ENCODE peak calls at places on chromosome 13, in nine cellular contexts. Z is left colon; B is activated naive CD4-positive, alpha-beta T cell treated with Interleukin-2 at 50 U/mL for 16 hours; E is psoas muscle; F is activated CD4-positive, alpha-beta memory T cell treated with anti-CD3 and anti-CD28 coated beads, Interleukin-2, amount 10 ng/mL, durations not matched to agents 7 days and 5 days; L is stimulated activated CD8-positive, alpha-beta memory T cell treated with anti-CD3 and anti-CD28 coated beads, Interleukin-2, amount 100 ng/mL, for 1 hour; R is astrocyte of the cerebellum; H is mucosa of descending colon; G is GM06990. D is an unnamed sample.

GRCh38 chr13:60226507-60226906 is 62.8 kb upstream of the DIAPH3 start:
- DNase-seq in Z (peak; percentile 15), B (no peak), E (no peak), F (no peak), L (no peak), R (no peak), H (no peak), G (no peak), D (peak; percentile 48)

GRCh38 chr13:21318891-21319532 is 140.1 kb downstream of the ZDHHC20 start:
- DNase-seq in Z (no peak), B (no peak), E (no peak), F (no peak), L (no peak), R (no peak), H (no peak), G (no peak), D (no peak)

GRCh38 chr13:88005188-88005587 is 334.0 kb downstream of the SLITRK5 start:
- DNase-seq in Z (no peak), B (no peak), E (no peak), F (no peak), L (no peak), R (no peak), H (no peak), G (no peak), D (no peak)

GRCh38 chr13:114132419-114133121 is at the start of gene RASA3:
- DNase-seq in Z (peak; percentile 80), B (peak; percentile 65), E (peak; percentile 85), F (peak; percentile 67), L (peak; percentile 40), R (peak; percentile 51), H (peak; percentile 86), G (peak; percentile 90), D (peak; percentile 84)

GRCh38 chr13:44293908-44294735 is 79.5 kb upstream of the SERP2 start:
- DNase-seq in Z (no peak), B (no peak), E (no peak), F (no peak), L (no peak), R (no peak), H (no peak), G (no peak), D (peak; percentile 64)

GRCh38 chr13:25085125-25085742 is 10.7 kb upstream of the PABPC3 start:
- DNase-seq in Z (peak; percentile 15), B (no peak), E (no peak), F (no peak), L (no peak), R (peak; percentile 9), H (no peak), G (no peak), D (peak; percentile 49)

GRCh38 chr13:52600666-52601065 is 41.6 kb upstream of the HNRNPA1L2 start:
- DNase-seq in Z (no peak), B (no peak), E (no peak), F (no peak), L (no peak), R (no peak), H (no peak), G (no peak), D (peak; percentile 7)

GRCh38 chr13:51806571-51806970 is 2.6 kb upstream of the DHRS12 start:
- DNase-seq in Z (no peak), B (no peak), E (no peak), F (no peak), L (no peak), R (no peak), H (no peak), G (no peak), D (peak; percentile 42)

GRCh38 chr13:77381059-77381458 is 54.2 kb upstream of the MYCBP2 start:
- DNase-seq in Z (no peak), B (no peak), E (no peak), F (no peak), L (no peak), R (no peak), H (no peak), G (no peak), D (no peak)

GRCh38 chr13:52837850-52838249 is 10.6 kb downstream of the PCDH8 start:
- DNase-seq in Z (no peak), B (no peak), E (no peak), F (no peak), L (no peak), R (no peak), H (no peak), G (no peak), D (no peak)

GRCh38 chr13:27795718-27796019 is 3.4 kb downstream of the GSX1 start:
- DNase-seq in Z (no peak), B (no peak), E (no peak), F (no peak), L (no peak), R (no peak), H (no peak), G (no peak), D (no peak)

GRCh38 chr13:97348569-97349100 is 85.3 kb upstream of the RAP2A start:
- DNase-seq in Z (no peak), B (no peak), E (no peak), F (no peak), L (no peak), R (no peak), H (no peak), G (no peak), D (no peak)

GRCh38 chr13:107133950-107134349 is 566.0 kb upstream of the ARGLU1 start:
- DNase-seq in Z (no peak), B (no peak), E (no peak), F (no peak), L (no peak), R (no peak), H (no peak), G (no peak), D (no peak)

GRCh38 chr13:106859505-106859904 is 291.6 kb upstream of the ARGLU1 start:
- DNase-seq in Z (no peak), B (no peak), E (no peak), F (no peak), L (no peak), R (no peak), H (no peak), G (no peak), D (no peak)

GRCh38 chr13:30053904-30054303 is 203.5 kb upstream of the UBL3 start:
- DNase-seq in Z (no peak), B (no peak), E (no peak), F (no peak), L (no peak), R (no peak), H (no peak), G (no peak), D (no peak)

GRCh38 chr13:26934096-26934495 is 173.5 kb upstream of the GPR12 start:
- DNase-seq in Z (no peak), B (no peak), E (no peak), F (no peak), L (no peak), R (no peak), H (no peak), G (no peak), D (no peak)

GRCh38 chr13:72507394-72508199 is 219.8 kb downstream of the MZT1 start:
- DNase-seq in Z (no peak), B (no peak), E (no peak), F (no peak), L (no peak), R (no peak), H (no peak), G (no peak), D (peak; percentile 14)

GRCh38 chr13:97142452-97142851 is 79.7 kb upstream of the MBNL2 start:
- DNase-seq in Z (peak; percentile 76), B (no peak), E (peak; percentile 27), F (no peak), L (no peak), R (no peak), H (peak; percentile 75), G (no peak), D (peak; percentile 40)

GRCh38 chr13:111873676-111874178 is 193.2 kb upstream of the SOX1 start:
- DNase-seq in Z (no peak), B (no peak), E (no peak), F (no peak), L (no peak), R (no peak), H (no peak), G (no peak), D (no peak)

GRCh38 chr13:106186366-106187030 is 349.0 kb downstream of the EFNB2 start:
- DNase-seq in Z (no peak), B (no peak), E (no peak), F (no peak), L (no peak), R (peak; percentile 50), H (no peak), G (no peak), D (peak; percentile 25)

GRCh38 chr13:40682449-40683240 is 16.2 kb upstream of the FOXO1 start:
- DNase-seq in Z (no peak), B (no peak), E (no peak), F (no peak), L (no peak), R (no peak), H (no peak), G (no peak), D (no peak)

GRCh38 chr13:21542563-21542962 is 61.4 kb downstream of the MICU2 start:
- DNase-seq in Z (no peak), B (no peak), E (no peak), F (no peak), L (no peak), R (no peak), H (no peak), G (no peak), D (no peak)

GRCh38 chr13:96958286-96958891 is 35.9 kb downstream of the OXGR1 start:
- DNase-seq in Z (no peak), B (no peak), E (no peak), F (no peak), L (no peak), R (peak; percentile 23), H (no peak), G (no peak), D (peak; percentile 59)

GRCh38 chr13:36918246-36919060 is 1.6 kb downstream of the SMAD9 start:
- DNase-seq in Z (no peak), B (no peak), E (no peak), F (no peak), L (no peak), R (peak; percentile 19), H (no peak), G (no peak), D (peak; percentile 17)

GRCh38 chr13:40798380-40798779 is 9.0 kb downstream of the SLC25A15 start:
- DNase-seq in Z (no peak), B (no peak), E (no peak), F (peak; percentile 20), L (no peak), R (no peak), H (no peak), G (no peak), D (no peak)

GRCh38 chr13:46992383-46992952 is 95.6 kb upstream of the HTR2A start:
- DNase-seq in Z (no peak), B (no peak), E (no peak), F (no peak), L (no peak), R (no peak), H (no peak), G (no peak), D (peak; percentile 46)

GRCh38 chr13:24353736-24354135 is 44.4 kb downstream of the C1QTNF9 start:
- DNase-seq in Z (no peak), B (no peak), E (no peak), F (no peak), L (no peak), R (no peak), H (no peak), G (no peak), D (no peak)

GRCh38 chr13:98285852-98286594 is 109.0 kb upstream of the RNF113B start:
- DNase-seq in Z (no peak), B (no peak), E (no peak), F (no peak), L (no peak), R (no peak), H (no peak), G (no peak), D (no peak)

GRCh38 chr13:98033277-98034247 is 80.1 kb downstream of the IPO5 start:
- DNase-seq in Z (no peak), B (no peak), E (no peak), F (no peak), L (no peak), R (peak; percentile 50), H (no peak), G (no peak), D (peak; percentile 69)

GRCh38 chr13:48233886-48234488 is 981 bp downstream of the ITM2B start:
- DNase-seq in Z (no peak), B (no peak), E (no peak), F (no peak), L (no peak), R (peak; percentile 49), H (no peak), G (no peak), D (peak; percentile 69)

GRCh38 chr13:21557995-21558394 is 46.0 kb downstream of the MICU2 start:
- DNase-seq in Z (no peak), B (no peak), E (no peak), F (no peak), L (no peak), R (no peak), H (no peak), G (no peak), D (peak; percentile 29)

D was measured in fibroblast of pulmonary artery.